ENCODE peak calls at places on chromosomes 12 and 14, in four cellular contexts. I is HL-60, O is GM12878, T is K562. Z is an unnamed sample.
A peak's percentile ranks its signal among the peaks of the same experiment; 100 is the strongest.

GRCh38 chr12:31651893-31652521 is 7.5 kb upstream of the ETFBKMT start:
- DNase-seq in T (no peak), O (no peak), I (no peak), Z (no peak)

GRCh38 chr14:35213869-35214387 is 78.3 kb upstream of the PSMA6 start:
- DNase-seq in O (no peak), I (no peak), T (no peak), Z (no peak)

GRCh38 chr14:25120261-25120660 is 70.3 kb upstream of the STXBP6 start:
- DNase-seq in T (no peak), O (no peak), I (no peak), Z (no peak)

GRCh38 chr12:51238037-51238509 is 553 bp upstream of the DAZAP2 start:
- DNase-seq in T (no peak), O (no peak), I (no peak), Z (no peak)

GRCh38 chr12:105659355-105660075 is 329.0 kb downstream of the C12orf75 start:
- DNase-seq in T (no peak), O (no peak), I (no peak), Z (no peak)

GRCh38 chr12:121934318-121934682 is 15.9 kb downstream of the CFAP251 start:
- DNase-seq in T (no peak), O (no peak), I (no peak), Z (no peak)

GRCh38 chr12:123813349-123813748 is 51.2 kb downstream of the DNAH10 start:
- DNase-seq in T (no peak), O (no peak), I (no peak), Z (no peak)

GRCh38 chr14:90630407-90630806 is 185.8 kb downstream of the TTC7B start:
- DNase-seq in O (no peak), T (no peak), I (peak; percentile 77), Z (no peak)

GRCh38 chr12:92334552-92334951 is 188.9 kb upstream of the BTG1 start:
- DNase-seq in I (no peak), T (no peak), O (no peak), Z (no peak)

GRCh38 chr14:100885196-100886030 is 18.1 kb downstream of the RTL1 start:
- DNase-seq in O (no peak), I (no peak), T (no peak), Z (no peak)
- TF ChIP-seq SPI1 in O (no peak), I (no peak), T (no peak), Z (no peak)

GRCh38 chr12:58745348-58746125 is 174.8 kb downstream of the LRIG3 start:
- DNase-seq in I (no peak), T (no peak), O (no peak), Z (no peak)

DNA sequence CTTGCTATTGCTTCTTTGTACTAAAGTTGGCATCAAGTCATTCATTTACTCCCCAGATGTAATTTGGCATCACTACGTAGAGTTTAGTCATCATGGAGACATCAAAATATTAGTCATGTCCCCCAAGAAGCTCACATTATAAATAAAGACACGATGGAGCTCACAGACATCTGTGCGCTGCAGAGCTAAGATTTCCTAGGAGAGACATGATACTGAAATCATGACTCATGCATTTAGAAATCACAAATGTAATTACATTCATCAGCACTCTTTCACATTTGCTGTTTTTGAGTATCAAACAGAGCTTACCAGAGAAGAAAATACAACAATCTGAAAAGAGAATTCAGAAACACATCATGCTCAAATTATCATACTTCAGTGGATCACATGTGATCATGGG is 169.8 kb downstream of the LRIG3 start:
- DNase-seq in I (no peak), T (no peak), O (no peak), Z (no peak)
- TF ChIP-seq SPI1 in I (no peak), T (no peak), O (no peak), Z (no peak)

GRCh38 chr14:86035882-86036281 is 505.9 kb downstream of the FLRT2 start:
- DNase-seq in I (peak; percentile 26), O (no peak), T (peak; percentile 28), Z (peak; percentile 0)

GRCh38 chr14:86038401-86038985 is 508.5 kb downstream of the FLRT2 start:
- DNase-seq in I (no peak), T (peak; percentile 11), O (no peak), Z (peak; percentile 1)
- TF ChIP-seq SPI1 in I (no peak), T (no peak), O (no peak), Z (no peak)

GRCh38 chr14:104746071-104746545 is 6.8 kb upstream of the SIVA1 start:
- DNase-seq in T (no peak), O (peak; percentile 16), I (no peak), Z (no peak)
- TF ChIP-seq SPI1 in T (no peak), O (no peak), I (no peak), Z (no peak)

GRCh38 chr14:83556746-83557460 is 1973.0 kb upstream of the FLRT2 start:
- DNase-seq in I (no peak), O (no peak), T (no peak), Z (no peak)
- TF ChIP-seq SPI1 in I (no peak), O (no peak), T (no peak), Z (no peak)

GRCh38 chr12:130299574-130299973 is 38.1 kb upstream of the PIWIL1 start:
- DNase-seq in T (no peak), O (no peak), I (no peak), Z (no peak)

GRCh38 chr12:130301577-130301976 is 36.1 kb upstream of the PIWIL1 start:
- DNase-seq in O (no peak), T (no peak), I (no peak), Z (no peak)

GRCh38 chr12:130300090-130300489 is 37.6 kb upstream of the PIWIL1 start:
- DNase-seq in T (no peak), O (no peak), I (no peak), Z (no peak)

GRCh38 chr12:130298322-130298721 is 39.4 kb upstream of the PIWIL1 start:
- DNase-seq in O (no peak), T (no peak), I (no peak), Z (no peak)

DNA sequence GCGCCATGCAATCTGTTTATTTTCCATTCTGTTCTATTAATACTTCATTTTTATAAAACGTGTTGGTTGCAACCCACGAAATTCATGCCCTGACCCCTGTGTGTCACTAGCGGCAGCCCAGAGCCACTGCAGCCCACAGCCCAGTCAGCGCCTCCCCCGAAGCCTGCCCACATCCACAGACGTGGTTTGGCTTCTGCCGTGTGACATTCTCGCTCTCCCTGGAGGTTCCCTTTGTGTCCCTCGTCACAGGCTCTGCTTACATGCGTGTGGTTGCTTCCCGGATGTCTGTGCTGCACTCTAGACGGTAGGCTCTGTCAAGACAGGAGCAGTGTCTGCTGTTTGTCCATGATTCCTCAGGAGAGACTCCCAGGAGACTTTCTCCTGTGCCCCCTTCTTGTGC is 37.0 kb upstream of the PIWIL1 start:
- DNase-seq in O (no peak), T (no peak), I (no peak), Z (no peak)
- TF ChIP-seq SPI1 in O (no peak), T (no peak), I (no peak), Z (no peak)

GRCh38 chr14:68148276-68148675 is 328.7 kb downstream of the RAD51B start:
- DNase-seq in I (no peak), O (no peak), T (no peak), Z (no peak)
- TF ChIP-seq SPI1 in I (no peak), O (no peak), T (no peak), Z (no peak)

GRCh38 chr12:6691473-6691872 is 2.3 kb upstream of the ZNF384 start:
- DNase-seq in I (no peak), T (no peak), O (no peak), Z (no peak)
- TF ChIP-seq SPI1 in I (no peak), T (no peak), O (no peak), Z (no peak)

GRCh38 chr12:41101821-41102220 is 86.3 kb upstream of the PDZRN4 start:
- DNase-seq in T (no peak), O (no peak), I (no peak), Z (no peak)
- TF ChIP-seq SPI1 in T (no peak), O (no peak), I (no peak), Z (no peak)

DNA sequence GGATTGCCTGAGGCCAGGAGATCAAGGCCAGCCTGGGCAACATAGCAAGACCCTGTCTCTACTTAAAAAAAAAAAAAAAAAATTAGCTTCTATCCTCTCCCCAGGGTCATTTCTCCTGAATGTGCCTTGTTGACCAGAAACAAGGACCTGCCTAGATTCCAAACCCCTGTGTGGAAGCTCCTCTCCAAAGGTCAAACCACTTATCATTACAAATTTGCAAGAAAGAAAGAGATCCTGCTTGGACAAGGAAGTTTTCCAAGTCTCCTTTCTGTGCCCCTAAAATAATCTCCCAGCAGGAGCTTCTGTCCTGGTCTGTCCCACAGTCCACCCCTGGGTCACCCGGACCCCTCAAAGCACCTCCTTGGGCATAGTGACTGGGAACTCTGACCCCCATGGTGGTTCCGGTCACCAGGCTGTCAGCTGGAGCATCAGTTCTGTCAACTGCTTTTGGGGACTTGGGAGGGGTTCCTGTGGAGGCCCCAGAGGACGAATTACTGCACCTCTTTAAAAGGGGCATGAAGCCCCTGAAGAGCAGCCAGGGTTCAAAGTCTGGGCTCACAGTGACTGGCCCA is 38.4 kb downstream of the ACTN1 start:
- DNase-seq in T (no peak), I (no peak), O (no peak), Z (no peak)
- TF ChIP-seq SPI1 in T (no peak), I (no peak), O (no peak), Z (no peak)